ENCODE peak calls at places on chromosomes 13 and 19, in five cellular contexts. E is AG10803, M is endothelial cell of umbilical vein, O is BJ, Y is neuronal stem cell. X is an unnamed sample.

GRCh38 chr13:39816936-39817335 is 161.5 kb downstream of the COG6 start:
- DNase-seq in Y (no peak), O (no peak), E (no peak), M (no peak), X (no peak)

GRCh38 chr13:30985637-30986205 is 53.3 kb downstream of the TEX26 start:
- DNase-seq in Y (no peak), O (peak; percentile 53), E (peak; percentile 40), M (no peak), X (no peak)

GRCh38 chr13:60759499-60759898 is 362.5 kb downstream of the TDRD3 start:
- DNase-seq in Y (peak; percentile 63), M (peak; percentile 96), E (no peak), O (no peak), X (no peak)

GRCh38 chr19:45347570-45348366 is 7.2 kb downstream of the KLC3 start:
- DNase-seq in M (no peak), E (no peak), Y (no peak), O (no peak), X (no peak)

GRCh38 chr19:44539991-44540390 is 10.5 kb upstream of the CEACAM20 start:
- DNase-seq in Y (no peak), O (no peak), M (no peak), E (no peak), X (no peak)

GRCh38 chr19:11693505-11694499 is 44.9 kb downstream of the ZNF823 start:
- DNase-seq in E (peak; percentile 93), M (no peak), O (peak; percentile 49), Y (no peak), X (peak; percentile 48)

GRCh38 chr19:40613669-40614594 is 12.8 kb downstream of the LTBP4 start:
- DNase-seq in E (peak; percentile 81), Y (no peak), O (peak; percentile 35), M (no peak), X (peak; percentile 85)

GRCh38 chr13:44904982-44905381 is 84.3 kb downstream of the NUFIP1 start:
- DNase-seq in M (peak; percentile 65), E (peak; percentile 99), O (peak; percentile 96), Y (no peak), X (no peak)

GRCh38 chr13:28557725-28558124 is 62.8 kb upstream of the FLT1 start:
- DNase-seq in Y (no peak), O (no peak), M (no peak), E (peak; percentile 57), X (no peak)

GRCh38 chr13:29515372-29515771 is 80.1 kb downstream of the SLC7A1 start:
- DNase-seq in E (no peak), O (no peak), Y (no peak), M (peak; percentile 24), X (no peak)

GRCh38 chr19:35742121-35742724 is at the start of gene IGFLR1:
- DNase-seq in E (no peak), O (no peak), Y (no peak), M (no peak), X (peak; percentile 60)

GRCh38 chr19:33514885-33515485 is 6.6 kb downstream of the PEPD start:
- DNase-seq in Y (no peak), E (peak; percentile 51), M (no peak), O (no peak), X (peak; percentile 58)

GRCh38 chr19:6032381-6032780 is 54.4 kb upstream of the RANBP3 start:
- DNase-seq in E (no peak), Y (no peak), O (no peak), M (no peak), X (no peak)

GRCh38 chr19:56829586-56829985 is 10.9 kb downstream of the PEG3 start:
- DNase-seq in Y (no peak), M (no peak), O (no peak), E (no peak), X (no peak)

GRCh38 chr19:575527-576506 is 3.4 kb downstream of the BSG start:
- DNase-seq in O (no peak), M (peak; percentile 50), Y (no peak), E (peak; percentile 45), X (no peak)
- H3K4me3 ChIP-seq in O (peak overlapping the region; percentile 29), M (no peak overlapping the region), Y (no peak overlapping the region), E (peak overlapping the region; percentile 40), X (no peak overlapping the region)

GRCh38 chr13:40922437-40923040 is 96.6 kb downstream of the ELF1 start:
- DNase-seq in M (no peak), O (no peak), E (no peak), Y (peak; percentile 2), X (no peak)
- H3K4me3 ChIP-seq in M (no peak overlapping the region), O (no peak overlapping the region), E (no peak overlapping the region), Y (no peak overlapping the region), X (no peak overlapping the region)

GRCh38 chr19:7907122-7907521 is 3.4 kb downstream of the MAP2K7 start:
- DNase-seq in O (no peak), M (no peak), E (no peak), Y (no peak), X (no peak)

GRCh38 chr19:7903244-7904073 is at the start of gene MAP2K7:
- DNase-seq in E (peak; percentile 98), M (peak; percentile 100), O (peak; percentile 93), Y (peak; percentile 100), X (peak; percentile 97)

GRCh38 chr19:7904074-7905020 is 670 bp downstream of the MAP2K7 start:
- DNase-seq in E (no peak), O (no peak), M (peak; percentile 21), Y (no peak), X (no peak)

GRCh38 chr19:7905859-7906258 is 2.2 kb downstream of the MAP2K7 start:
- DNase-seq in E (no peak), O (no peak), M (no peak), Y (no peak), X (no peak)

GRCh38 chr19:7905298-7905697 is 1.6 kb downstream of the MAP2K7 start:
- DNase-seq in E (no peak), O (no peak), Y (no peak), M (no peak), X (no peak)
- H3K4me3 ChIP-seq in E (peak overlapping the region; percentile 94), O (no peak overlapping the region), Y (no peak overlapping the region), M (no peak overlapping the region), X (no peak overlapping the region)

GRCh38 chr19:18612772-18613588 is at the start of gene TMEM59L:
- DNase-seq in E (no peak), O (no peak), Y (no peak), M (no peak), X (no peak)

GRCh38 chr19:18610245-18610555 is 2.5 kb upstream of the TMEM59L start:
- DNase-seq in E (no peak), O (no peak), Y (no peak), M (no peak), X (no peak)

GRCh38 chr19:18612051-18612771 is 459 bp upstream of the TMEM59L start:
- DNase-seq in M (no peak), O (no peak), E (no peak), Y (no peak), X (no peak)

GRCh38 chr19:18610556-18611326 is 1.9 kb upstream of the TMEM59L start:
- DNase-seq in E (no peak), Y (no peak), O (no peak), M (no peak), X (no peak)

DNA sequence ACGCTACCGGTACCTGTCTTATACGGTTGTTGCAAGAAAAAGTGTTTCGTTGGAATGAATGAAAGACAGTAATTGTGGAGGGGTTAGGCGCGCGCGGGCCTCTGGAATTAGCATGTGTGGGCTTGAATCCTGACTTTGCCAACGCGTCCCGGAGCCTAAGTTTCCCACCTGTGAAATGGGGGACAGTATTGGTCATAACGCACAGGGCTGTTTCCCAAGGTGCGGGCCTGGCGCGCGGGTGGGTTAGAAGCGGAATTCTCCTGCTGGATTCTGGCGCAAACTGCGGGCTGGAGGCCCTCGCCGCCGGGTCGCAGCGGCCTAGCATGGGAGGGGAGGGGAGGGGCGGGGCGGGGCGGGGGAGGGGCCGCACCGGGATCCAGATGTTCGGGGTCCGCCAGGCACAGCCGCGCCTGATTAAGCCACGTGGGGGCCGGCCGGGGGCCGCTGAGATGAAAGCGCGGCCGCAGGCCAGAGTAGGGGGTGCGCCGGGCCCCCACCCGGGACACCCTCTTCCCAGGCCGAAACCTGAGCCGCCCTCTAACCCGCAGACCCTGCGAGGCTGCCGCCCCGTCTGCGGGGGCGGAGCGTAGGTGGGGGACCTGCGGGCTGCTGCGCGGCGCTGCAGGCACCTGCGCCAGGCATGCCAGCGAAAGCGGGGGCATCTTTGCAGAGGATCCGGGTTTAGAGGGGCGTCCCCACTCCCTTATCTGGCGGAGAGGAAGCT is 1.2 kb upstream of the TMEM59L start:
- DNase-seq in O (no peak), Y (no peak), M (no peak), E (no peak), X (no peak)
- H3K4me3 ChIP-seq in O (no peak overlapping the region), Y (peak overlapping the region; percentile 9), M (no peak overlapping the region), E (no peak overlapping the region), X (no peak overlapping the region)

DNA sequence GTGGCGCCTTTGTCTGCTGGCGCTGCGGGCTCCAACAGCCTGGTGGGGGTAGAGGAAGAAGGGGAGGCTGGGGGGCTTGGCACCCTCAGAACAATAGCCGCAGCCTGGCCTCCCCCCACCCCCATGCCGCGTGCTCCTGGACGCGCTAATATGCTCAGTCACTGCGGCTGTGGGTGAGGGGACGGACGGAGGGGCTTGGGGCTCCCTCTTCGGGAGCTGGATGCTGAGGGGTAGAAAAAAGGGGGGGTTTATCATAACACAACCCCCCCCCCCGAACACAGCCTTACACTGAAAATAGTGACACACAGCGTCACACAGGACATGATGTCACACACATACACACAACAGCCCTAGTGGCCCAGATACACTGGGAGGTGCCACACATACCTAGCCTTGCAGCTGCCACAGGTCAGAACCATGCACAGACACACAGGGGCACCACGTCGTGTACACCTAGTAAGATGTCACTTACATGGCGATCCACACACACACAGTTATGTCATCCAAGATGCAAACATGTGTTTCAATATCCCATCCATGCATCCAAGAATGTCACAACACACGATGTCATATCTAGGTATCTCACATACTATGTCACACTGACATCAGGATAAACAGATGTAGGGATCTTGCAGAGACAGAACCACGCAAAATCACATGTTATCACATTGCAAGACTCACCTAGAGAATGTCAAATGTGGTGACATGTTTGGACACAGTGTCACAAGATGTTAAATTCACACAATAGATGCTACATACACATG is 760 bp downstream of the MAST1 start:
- DNase-seq in M (no peak), E (no peak), Y (no peak), O (no peak), X (peak; percentile 56)
- H3K4me3 ChIP-seq in M (no peak overlapping the region), E (no peak overlapping the region), Y (peak overlapping the region; percentile 86), O (no peak overlapping the region), X (peak overlapping the region; percentile 70)

DNA sequence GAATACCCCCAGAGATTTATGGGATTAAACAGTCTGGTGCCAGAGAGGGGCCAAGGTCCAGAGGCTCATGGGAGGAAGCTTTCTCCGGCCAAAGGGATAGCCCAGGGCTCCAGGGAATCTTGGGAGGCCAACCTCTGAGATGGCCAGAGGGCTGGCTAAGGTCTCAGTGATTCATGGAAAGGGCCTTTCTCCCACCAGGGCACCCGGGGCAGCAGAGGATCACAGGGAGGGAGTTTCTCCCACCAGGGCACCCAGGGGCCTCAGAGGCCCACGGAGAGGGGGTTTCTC is 15.0 kb downstream of the BCAT2 start:
- DNase-seq in M (no peak), E (no peak), O (no peak), Y (no peak), X (no peak)
- H3K4me3 ChIP-seq in M (no peak overlapping the region), E (no peak overlapping the region), O (no peak overlapping the region), Y (no peak overlapping the region), X (no peak overlapping the region)

GRCh38 chr13:99495478-99496321 is 5.6 kb upstream of the TM9SF2 start:
- DNase-seq in O (no peak), M (no peak), Y (no peak), E (no peak), X (no peak)
- H3K4me3 ChIP-seq in O (no peak overlapping the region), M (no peak overlapping the region), Y (no peak overlapping the region), E (peak overlapping the region; percentile 56), X (peak overlapping the region; percentile 41)

X was measured in Jurkat, Clone E6-1.